ENCODE peak calls at places on chromosomes 11 and 22, in four cellular contexts. L is HepG2, T is K562, D is Panc1. F is an unnamed sample.

GRCh38 chr11:65274734-65275682 is 13.2 kb downstream of the POLA2 start:
- DNase-seq in L (peak), T (peak), D (no peak), F (peak)

GRCh38 chr11:126431401-126432064 is 76.0 kb downstream of the ST3GAL4 start:
- DNase-seq in L (peak), T (no peak), D (no peak), F (no peak)

GRCh38 chr22:28883917-28884753 is 763 bp downstream of the ZNRF3 start:
- DNase-seq in L (no peak), T (peak), D (no peak), F (peak)

GRCh38 chr11:125071408-125071807 is 8.3 kb downstream of the SLC37A2 start:
- DNase-seq in L (no peak), T (peak), D (no peak), F (no peak)

GRCh38 chr11:78830277-78830676 is 255.6 kb upstream of the NARS2 start:
- DNase-seq in L (no peak), T (no peak), D (no peak), F (no peak)

GRCh38 chr22:41831383-41831782 is 1.5 kb upstream of the SREBF2 start:
- DNase-seq in L (no peak), T (no peak), D (no peak), F (no peak)

GRCh38 chr11:134223836-134224709 is at the start of the genes NCAPD3 and VPS26B:
- DNase-seq in L (peak), T (peak), D (peak), F (peak)

GRCh38 chr22:25318081-25318823 is 98.8 kb downstream of the CRYBB2 start:
- DNase-seq in L (no peak), T (no peak), D (no peak), F (no peak)

GRCh38 chr11:86537541-86538222 is 134.7 kb downstream of the ME3 start:
- DNase-seq in L (no peak), T (no peak), D (no peak), F (peak)

GRCh38 chr11:96567667-96568066 is 177.9 kb downstream of the JRKL start:
- DNase-seq in L (no peak), T (no peak), D (no peak), F (no peak)

GRCh38 chr22:47157093-47157420 is 394.6 kb downstream of the TBC1D22A start:
- DNase-seq in L (no peak), T (no peak), D (no peak), F (no peak)

GRCh38 chr11:617912-618682 is 2.3 kb upstream of the IRF7 start:
- DNase-seq in L (no peak), T (no peak), D (no peak), F (no peak)

GRCh38 chr22:50192825-50193204 is 7.1 kb downstream of the TRABD start:
- DNase-seq in L (no peak), T (no peak), D (no peak), F (no peak)

GRCh38 chr22:47210112-47210657 is 447.7 kb downstream of the TBC1D22A start:
- DNase-seq in L (no peak), T (no peak), D (no peak), F (no peak)

GRCh38 chr11:119101367-119101758 is 290 bp downstream of the DPAGT1 start:
- DNase-seq in L (peak), T (peak), D (no peak), F (no peak)

GRCh38 chr11:43573233-43573632 is 107.3 kb upstream of the HSD17B12 start:
- DNase-seq in L (peak), T (peak), D (no peak), F (peak)

GRCh38 chr11:67351275-67352005 is 1.9 kb downstream of the POLD4 start:
- DNase-seq in L (no peak), T (peak), D (no peak), F (peak)

GRCh38 chr11:2810401-2811205 is 75.0 kb downstream of the CDKN1C start:
- DNase-seq in L (no peak), T (no peak), D (no peak), F (no peak)

GRCh38 chr11:18457435-18457834 is 1.8 kb downstream of the LDHAL6A start:
- DNase-seq in L (peak), T (peak), D (no peak), F (peak)

GRCh38 chr11:76793834-76794291 is 10.7 kb downstream of the TSKU start:
- DNase-seq in L (no peak), T (no peak), D (no peak), F (no peak)

GRCh38 chr11:117490019-117490679 is 162.5 kb downstream of the CEP164 start:
- DNase-seq in L (no peak), T (no peak), D (no peak), F (no peak)

GRCh38 chr22:47072642-47072967 is 310.2 kb downstream of the TBC1D22A start:
- DNase-seq in L (no peak), T (no peak), D (no peak), F (no peak)

GRCh38 chr11:116893906-116894305 is 56.5 kb upstream of the APOA1 start:
- DNase-seq in L (no peak), T (no peak), D (no peak), F (no peak)

GRCh38 chr22:26894766-26895485 is 237.5 kb downstream of the MIAT start:
- DNase-seq in L (peak), T (no peak), D (peak), F (peak)

GRCh38 chr11:13776134-13776815 is 107.8 kb downstream of the FAR1 start:
- DNase-seq in L (no peak), T (peak), D (no peak), F (peak)

GRCh38 chr11:46680164-46680760 is 20.2 kb downstream of the ARHGAP1 start:
- DNase-seq in L (no peak), T (no peak), D (no peak), F (no peak)

GRCh38 chr11:125025968-125026367 is 37.1 kb upstream of the SLC37A2 start:
- DNase-seq in L (no peak), T (no peak), D (no peak), F (no peak)

GRCh38 chr11:13210424-13210823 is 67.2 kb upstream of the BMAL1 start:
- DNase-seq in L (peak), T (peak), D (peak), F (peak)

GRCh38 chr22:27382947-27383346 is 418.6 kb downstream of the MN1 start:
- DNase-seq in L (no peak), T (no peak), D (no peak), F (no peak)

GRCh38 chr11:78419327-78419726 is 1.7 kb upstream of the GAB2 start:
- DNase-seq in L (no peak), T (no peak), D (no peak), F (no peak)

GRCh38 chr11:3745161-3745560 is 52.2 kb downstream of the NUP98 start:
- DNase-seq in L (no peak), T (no peak), D (no peak), F (no peak)

GRCh38 chr11:119024430-119025098 is 6.0 kb downstream of the TRAPPC4 start:
- DNase-seq in L (peak), T (peak), D (no peak), F (no peak)

GRCh38 chr22:24104307-24105017 is 76.8 kb upstream of the SUSD2 start:
- DNase-seq in L (no peak), T (no peak), D (no peak), F (no peak)

GRCh38 chr11:2196970-2197770 is 25.6 kb upstream of the TH start:
- DNase-seq in L (peak), T (peak), D (peak), F (peak)

GRCh38 chr11:12242071-12242672 is 131.8 kb downstream of the MICAL2 start:
- DNase-seq in L (no peak), T (peak), D (no peak), F (no peak)

GRCh38 chr11:2694495-2694894 is 5.3 kb downstream of the KCNQ1OT1 start:
- DNase-seq in L (no peak), T (no peak), D (no peak), F (no peak)

GRCh38 chr11:95067042-95067827 is 516 bp downstream of the SRSF8 start:
- DNase-seq in L (peak), T (peak), D (peak), F (no peak)

GRCh38 chr11:64888761-64889511 is 10.5 kb upstream of the EHD1 start:
- DNase-seq in L (peak), T (peak), D (no peak), F (no peak)

GRCh38 chr22:21982338-21982965 is at the start of gene TOP3B:
- DNase-seq in L (peak), T (peak), D (no peak), F (peak)
- TF ChIP-seq REST in L (peak), T (no peak), D (peak), F (no peak)

DNA sequence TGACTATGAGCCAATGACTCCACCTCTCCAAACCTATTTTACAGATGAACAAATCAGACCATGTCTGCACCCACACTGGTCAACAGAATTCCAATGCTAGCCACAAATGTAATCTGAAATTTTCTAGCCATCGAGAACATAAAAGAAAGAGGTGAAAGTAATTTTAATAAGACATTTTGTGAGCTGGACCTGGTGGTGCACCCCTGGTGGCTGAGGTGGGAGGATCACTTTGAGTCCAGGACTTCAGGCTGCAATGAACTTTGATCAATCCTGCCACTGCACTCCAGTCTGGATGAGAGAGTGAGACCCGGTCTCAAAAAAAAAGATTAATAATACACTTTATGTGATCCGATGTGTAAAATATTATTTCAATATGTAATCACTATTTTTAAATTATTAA is 9.4 kb upstream of the RNF185 start:
- DNase-seq in L (peak), T (no peak), D (no peak), F (no peak)
- TF ChIP-seq TCF7L2 in L (no peak), T (no peak), D (no peak), F (no peak)

GRCh38 chr11:62805044-62805892 is at the start of gene NXF1:
- DNase-seq in L (peak), T (peak), D (peak), F (peak)
- TF ChIP-seq REST in L (peak), T (peak), D (no peak), F (no peak)

GRCh38 chr22:39431821-39432251 is 25.0 kb upstream of the MGAT3 start:
- DNase-seq in L (no peak), T (no peak), D (no peak), F (no peak)
- TF ChIP-seq TCF7L2 in L (no peak), T (no peak), D (no peak), F (no peak)

GRCh38 chr22:38952382-38952993 is 4.9 kb upstream of the APOBEC3A start:
- DNase-seq in L (no peak), T (no peak), D (no peak), F (no peak)

GRCh38 chr22:38953577-38954413 is 3.6 kb upstream of the APOBEC3A start:
- DNase-seq in L (no peak), T (no peak), D (no peak), F (no peak)

GRCh38 chr22:38951734-38952133 is 5.7 kb upstream of the APOBEC3A start:
- DNase-seq in L (no peak), T (no peak), D (no peak), F (no peak)

GRCh38 chr22:38954414-38955043 is 2.9 kb upstream of the APOBEC3A start:
- DNase-seq in L (no peak), T (no peak), D (no peak), F (no peak)

DNA sequence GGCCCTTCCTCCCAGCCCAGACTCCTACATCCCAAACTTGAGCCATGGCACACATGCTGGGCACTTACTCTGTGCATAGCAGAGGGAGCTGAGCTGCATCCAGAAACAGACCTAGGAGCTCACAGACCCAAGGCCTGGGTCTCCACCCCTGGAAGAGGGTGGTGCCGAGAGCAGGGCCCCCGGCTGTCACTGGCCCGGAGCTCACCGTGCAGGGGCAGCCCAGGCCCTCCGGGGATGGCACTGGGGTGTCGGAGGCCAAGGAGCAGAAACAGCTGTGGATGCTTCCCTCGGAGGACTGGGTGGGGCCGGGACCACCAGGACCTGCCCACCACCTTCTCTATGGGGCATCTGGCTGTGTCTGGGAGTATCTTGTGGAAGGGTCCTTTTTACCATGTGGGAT is 4.3 kb upstream of the APOBEC3A start:
- DNase-seq in L (no peak), T (no peak), D (no peak), F (no peak)
- TF ChIP-seq REST in L (no peak), T (no peak), D (no peak), F (no peak)

DNA sequence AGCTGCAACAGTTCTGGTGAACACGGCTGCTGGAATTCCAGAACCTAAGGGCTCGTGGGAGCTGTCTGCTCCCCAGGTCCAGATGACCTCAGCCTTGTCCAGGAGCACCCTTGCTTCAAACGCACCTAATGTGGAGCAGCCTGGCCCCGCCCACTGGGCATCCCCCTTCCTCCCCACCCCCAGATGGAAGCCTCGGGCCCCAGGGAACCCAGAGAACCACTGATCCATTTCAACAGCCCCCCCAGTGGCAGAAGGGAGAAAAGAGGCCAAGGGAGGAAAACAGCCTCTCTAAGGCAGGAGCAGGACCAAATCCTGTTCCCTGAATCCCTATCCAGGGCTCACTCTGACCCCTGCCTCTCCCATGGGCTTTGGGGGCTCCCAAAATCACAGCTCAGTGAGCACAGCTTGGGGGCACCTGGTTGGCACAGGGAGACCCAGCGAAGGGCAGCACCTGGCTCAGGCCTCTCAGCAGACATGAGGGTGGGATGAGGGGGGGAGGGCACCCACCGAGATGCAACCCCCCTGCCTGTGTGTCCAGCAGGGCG is 1.2 kb downstream of the CYTH4 start:
- DNase-seq in L (no peak), T (no peak), D (no peak), F (no peak)
- TF ChIP-seq TCF7L2 in L (no peak), T (no peak), D (no peak), F (no peak)

GRCh38 chr22:40407021-40407761 is 36.8 kb downstream of the SGSM3 start:
- DNase-seq in L (no peak), T (no peak), D (no peak), F (no peak)
- TF ChIP-seq REST in L (no peak), T (no peak), D (no peak), F (no peak)